ENCODE peak calls at places on chromosome 1, in eight cellular contexts. W is Daoy, I is M059J, M is AG08395, A is BJ, E is AG08396, V is Right ventricle myocardium superior, L is progenitor cell of endocrine pancreas. P is an unnamed sample.

GRCh38 chr1:78533536-78533935 is 42.8 kb downstream of the PTGFR start:
- DNase-seq in W (no peak), I (no peak), M (no peak), A (no peak), E (no peak), V (no peak), L (no peak), P (no peak)

GRCh38 chr1:213327318-213327667 is 276.3 kb downstream of the RPS6KC1 start:
- DNase-seq in W (peak), I (peak), M (peak), A (peak), E (peak), V (peak), L (no peak), P (peak)

GRCh38 chr1:16386454-16387113 is 19.5 kb downstream of the SZRD1 start:
- DNase-seq in W (peak), I (peak), M (peak), A (no peak), E (peak), V (peak), L (no peak), P (no peak)

GRCh38 chr1:110508038-110508437 is 10.9 kb downstream of the KCNA10 start:
- DNase-seq in W (peak), I (peak), M (peak), A (no peak), E (peak), V (peak), L (no peak), P (peak)

GRCh38 chr1:145871994-145872411 is 13.1 kb upstream of the PIAS3 start:
- DNase-seq in W (no peak), I (peak), M (peak), A (no peak), E (peak), V (peak), L (no peak), P (no peak)

GRCh38 chr1:34683616-34684015 is 71.2 kb upstream of the GJB5 start:
- DNase-seq in W (no peak), I (no peak), M (no peak), A (no peak), E (no peak), V (no peak), L (no peak), P (no peak)

GRCh38 chr1:53638641-53639035 is 100.3 kb downstream of the GLIS1 start:
- DNase-seq in W (no peak), I (no peak), M (no peak), A (no peak), E (no peak), V (no peak), L (no peak), P (peak)

GRCh38 chr1:19347538-19348177 is 35.5 kb downstream of the SLC66A1 start:
- DNase-seq in W (no peak), I (no peak), M (no peak), A (no peak), E (no peak), V (no peak), L (no peak), P (no peak)

GRCh38 chr1:119136401-119136800 is 4.1 kb downstream of the WARS2 start:
- DNase-seq in W (peak), I (peak), M (peak), A (no peak), E (peak), V (no peak), L (no peak), P (no peak)